ENCODE peak calls at places on chromosomes 16 and 17, in five cellular contexts. Z, L, M, E and G are unnamed samples.

GRCh38 chr17:80529904-80530292 is 14.7 kb upstream of the RPTOR start:
- DNase-seq in M (no peak), L (no peak), E (no peak), Z (no peak), G (no peak)

GRCh38 chr17:16286947-16287562 is 66.2 kb downstream of the CENPV start:
- DNase-seq in Z (no peak), L (no peak), M (peak), E (no peak), G (no peak)

GRCh38 chr17:51580869-51581268 is 320.5 kb downstream of the UTP18 start:
- DNase-seq in M (no peak), Z (no peak), L (no peak), E (no peak), G (no peak)

GRCh38 chr17:42009170-42009569 is 8.1 kb downstream of the DNAJC7 start:
- DNase-seq in L (no peak), E (no peak), Z (no peak), M (no peak), G (no peak)

GRCh38 chr16:89860747-89861304 is 12.6 kb upstream of the TCF25 start:
- DNase-seq in E (peak), L (peak), M (no peak), Z (peak), G (peak)

GRCh38 chr17:42460371-42460770 is 1.7 kb downstream of the ATP6V0A1 start:
- DNase-seq in L (no peak), E (no peak), M (no peak), Z (no peak), G (no peak)

GRCh38 chr17:21288581-21289017 is 4.1 kb downstream of the MAP2K3 start:
- DNase-seq in Z (no peak), L (no peak), E (no peak), M (peak), G (no peak)

GRCh38 chr16:8763083-8763482 is 34.4 kb downstream of the TMEM186 start:
- DNase-seq in Z (no peak), M (no peak), E (no peak), L (no peak), G (no peak)

GRCh38 chr17:66240630-66241029 is 11.4 kb upstream of the APOH start:
- DNase-seq in M (no peak), Z (no peak), E (no peak), L (no peak), G (no peak)

GRCh38 chr16:964696-965395 is 5.9 kb downstream of the LMF1 start:
- DNase-seq in Z (no peak), M (no peak), L (no peak), E (no peak), G (no peak)

GRCh38 chr17:40099627-40100418 is 566 bp downstream of the NR1D1 start:
- DNase-seq in M (no peak), Z (no peak), E (no peak), L (no peak), G (no peak)

GRCh38 chr16:65235339-65236177 is 113.7 kb upstream of the CDH11 start:
- DNase-seq in Z (no peak), L (no peak), E (no peak), M (no peak), G (no peak)

GRCh38 chr17:42288985-42289862 is 926 bp downstream of the STAT5A start:
- DNase-seq in E (peak), Z (peak), L (no peak), M (no peak), G (peak)

GRCh38 chr17:48723555-48724239 is 712 bp downstream of the PRAC2 start:
- DNase-seq in L (no peak), E (no peak), M (no peak), Z (no peak), G (no peak)

GRCh38 chr17:41666708-41667279 is 21.9 kb upstream of the EIF1 start:
- DNase-seq in Z (peak), L (peak), E (peak), M (peak), G (peak)

GRCh38 chr17:38742431-38743308 is 5.5 kb downstream of the PCGF2 start:
- DNase-seq in E (no peak), Z (no peak), M (no peak), L (peak), G (no peak)

GRCh38 chr17:45093444-45094110 is 32.5 kb downstream of the NMT1 start:
- DNase-seq in M (no peak), Z (no peak), E (no peak), L (no peak), G (no peak)

GRCh38 chr17:63984206-63984605 is 11.5 kb upstream of the SCN4A start:
- DNase-seq in E (no peak), M (no peak), Z (no peak), L (no peak), G (no peak)

GRCh38 chr17:60415146-60415545 is 7.1 kb upstream of the CHCT1 start:
- DNase-seq in E (no peak), L (no peak), M (no peak), Z (no peak), G (no peak)

GRCh38 chr17:17350491-17351355 is 47.5 kb downstream of the NT5M start:
- DNase-seq in M (no peak), L (no peak), E (no peak), Z (no peak), G (no peak)

GRCh38 chr16:4890686-4891085 is 43.4 kb downstream of the UBN1 start:
- DNase-seq in Z (no peak), M (no peak), E (no peak), L (no peak), G (no peak)

GRCh38 chr17:34623856-34624766 is 44.7 kb downstream of the TMEM132E start:
- DNase-seq in Z (no peak), L (no peak), E (no peak), M (no peak), G (no peak)

GRCh38 chr17:61405686-61406542 is 6.3 kb downstream of the TBX2 start:
- DNase-seq in Z (no peak), M (no peak), E (no peak), L (peak), G (peak)

GRCh38 chr17:44688675-44689491 is 693 bp downstream of the CCDC43 start:
- DNase-seq in E (no peak), M (no peak), Z (no peak), L (no peak), G (no peak)

GRCh38 chr16:64196444-64196843 is 925.4 kb downstream of the CDH11 start:
- DNase-seq in M (no peak), Z (no peak), L (no peak), E (no peak), G (no peak)

GRCh38 chr17:76672892-76673291 is 29.3 kb upstream of the ST6GALNAC1 start:
- DNase-seq in M (no peak), E (no peak), L (no peak), Z (no peak), G (no peak)

GRCh38 chr17:66000216-66000615 is 191.7 kb downstream of the CEP112 start:
- DNase-seq in Z (no peak), M (no peak), E (no peak), L (no peak), G (no peak)

GRCh38 chr16:50473375-50473945 is 74.7 kb upstream of the NKD1 start:
- DNase-seq in E (no peak), Z (no peak), M (peak), L (no peak), G (no peak)

GRCh38 chr17:48483471-48484131 is 47.2 kb downstream of the HOXB1 start:
- DNase-seq in E (no peak), M (no peak), Z (peak), L (no peak), G (peak)

GRCh38 chr17:3667366-3668278 is 756 bp downstream of the TAX1BP3 start:
- DNase-seq in L (peak), Z (peak), E (no peak), M (no peak), G (no peak)

GRCh38 chr16:17345043-17345442 is 125.7 kb downstream of the XYLT1 start:
- DNase-seq in E (no peak), M (no peak), Z (no peak), L (no peak), G (no peak)

GRCh38 chr17:69597898-69598692 is 183.6 kb downstream of the MAP2K6 start:
- DNase-seq in L (no peak), Z (no peak), M (no peak), E (no peak), G (no peak)

GRCh38 chr17:77281024-77281903 is 140.5 kb downstream of the SEC14L1 start:
- DNase-seq in Z (peak), L (peak), E (peak), M (no peak), G (peak)

GRCh38 chr16:12314786-12315185 is 338.3 kb downstream of the SNX29 start:
- DNase-seq in E (no peak), L (no peak), M (no peak), Z (no peak), G (no peak)

GRCh38 chr17:73452056-73452455 is 140.3 kb upstream of the CDC42EP4 start:
- DNase-seq in M (no peak), L (peak), Z (no peak), E (no peak), G (no peak)

GRCh38 chr16:49622421-49623402 is 233.2 kb downstream of the ZNF423 start:
- DNase-seq in Z (no peak), M (no peak), L (no peak), E (no peak), G (no peak)

GRCh38 chr17:79850571-79851460 is 11.6 kb upstream of the CBX4 start:
- DNase-seq in L (no peak), Z (peak), E (no peak), M (no peak), G (no peak)

GRCh38 chr16:46687486-46687885 is 1.5 kb downstream of the VPS35 start:
- DNase-seq in L (no peak), E (no peak), M (no peak), Z (no peak), G (no peak)

GRCh38 chr17:791807-792206 is 9.7 kb downstream of the MRM3 start:
- DNase-seq in Z (no peak), L (no peak), M (no peak), E (no peak), G (no peak)
- TF ChIP-seq POLR2AphosphoS5 in Z (no peak), L (no peak), M (no peak), E (no peak), G (no peak)

GRCh38 chr16:22213801-22214200 is 7.7 kb downstream of the EEF2K start:
- DNase-seq in M (no peak), E (no peak), L (no peak), Z (no peak), G (no peak)

GRCh38 chr16:22214402-22214801 is 8.3 kb downstream of the EEF2K start:
- DNase-seq in E (no peak), Z (no peak), L (no peak), M (no peak), G (no peak)

GRCh38 chr16:22217890-22218730 is 12.0 kb downstream of the EEF2K start:
- DNase-seq in L (no peak), E (peak), Z (peak), M (peak), G (peak)

GRCh38 chr16:22214893-22215292 is 8.8 kb downstream of the EEF2K start:
- DNase-seq in E (no peak), Z (no peak), L (no peak), M (no peak), G (no peak)

DNA sequence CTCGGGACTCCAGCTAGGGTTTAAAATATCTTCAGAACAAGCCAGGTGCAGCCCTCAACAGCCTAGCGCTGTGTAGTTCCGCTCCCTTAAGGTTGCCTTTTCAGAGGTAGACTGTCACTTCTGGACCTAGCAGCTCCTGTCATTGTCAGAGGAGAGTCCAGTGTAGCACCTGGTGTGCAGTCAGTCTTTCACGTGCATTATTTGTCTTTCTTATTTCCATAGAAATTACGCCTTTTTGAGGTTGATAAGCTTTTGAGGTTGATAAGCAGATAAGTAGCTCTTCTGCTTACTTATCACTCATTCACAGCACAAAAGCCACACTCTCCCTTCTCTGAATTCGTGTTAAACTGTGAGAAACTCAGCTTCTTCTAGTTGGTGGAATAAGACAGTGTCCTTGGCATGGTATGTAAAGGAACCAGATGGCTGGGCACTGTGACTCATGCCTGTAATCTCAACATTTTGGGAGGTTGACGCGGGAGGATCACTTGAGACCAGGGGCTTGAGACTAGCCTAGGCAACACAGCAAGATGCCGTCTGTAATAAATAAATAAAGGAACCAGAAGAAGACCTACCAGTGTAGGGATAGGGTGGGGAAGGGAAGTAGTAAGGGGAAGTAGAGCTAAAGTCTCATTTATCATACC is 10.2 kb downstream of the EEF2K start:
- DNase-seq in Z (peak), M (no peak), E (no peak), L (no peak), G (no peak)
- TF ChIP-seq TAF1 in Z (no peak), M (no peak), E (no peak), L (no peak), G (no peak)

DNA sequence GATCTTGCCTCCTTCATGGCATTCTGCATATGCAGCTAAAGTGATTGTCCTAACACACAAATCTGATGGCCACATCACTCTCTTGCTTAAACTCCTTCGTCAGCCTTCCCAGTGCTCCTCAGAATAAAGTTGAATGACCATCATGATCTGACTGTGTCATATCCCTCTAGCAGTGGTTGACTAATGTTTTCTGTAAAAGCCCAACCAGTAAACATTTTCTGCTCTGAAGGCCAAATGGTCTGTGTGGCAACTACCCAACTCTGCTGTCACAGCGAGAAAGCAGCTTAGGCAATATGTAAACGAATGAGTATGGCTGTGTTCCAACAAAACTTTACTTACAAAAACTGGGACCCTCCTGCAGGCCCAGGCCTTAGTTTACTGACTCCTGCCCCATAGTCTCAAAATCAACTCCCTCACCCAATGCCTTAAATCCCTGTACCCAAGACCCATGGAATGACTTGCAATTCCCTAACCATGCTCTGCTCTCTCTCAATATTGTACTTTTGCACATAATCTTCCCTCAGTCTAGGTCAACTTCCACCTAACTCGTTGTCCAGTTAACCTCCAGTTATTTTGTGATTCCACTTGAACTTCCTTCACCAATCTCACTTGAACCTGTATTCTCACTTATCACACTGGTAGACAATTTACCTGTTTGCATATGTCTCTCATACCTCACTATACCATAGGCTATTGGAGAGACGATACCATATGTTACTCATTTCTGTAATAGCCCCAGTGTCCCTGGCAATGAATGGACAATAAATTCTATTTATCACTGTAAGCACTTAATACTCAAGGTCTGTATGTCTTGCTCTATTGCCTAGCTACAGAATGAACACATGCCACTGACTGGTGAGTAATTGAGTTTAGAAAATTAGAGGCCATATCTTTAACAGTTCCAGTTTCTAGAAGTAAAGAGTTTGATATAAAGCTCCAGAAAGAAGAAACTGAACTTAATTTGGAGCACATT is 29.1 kb downstream of the TMEM100 start:
- DNase-seq in E (no peak), M (no peak), L (peak), Z (no peak), G (no peak)
- TF ChIP-seq POLR2AphosphoS5 in E (no peak), M (no peak), L (peak), Z (no peak), G (no peak)

GRCh38 chr16:24504467-24505345 is 34.7 kb upstream of the RBBP6 start:
- DNase-seq in M (peak), L (peak), E (peak), Z (peak), G (peak)
- TF ChIP-seq TAF1 in M (no peak), L (no peak), E (no peak), Z (no peak), G (no peak)

DNA sequence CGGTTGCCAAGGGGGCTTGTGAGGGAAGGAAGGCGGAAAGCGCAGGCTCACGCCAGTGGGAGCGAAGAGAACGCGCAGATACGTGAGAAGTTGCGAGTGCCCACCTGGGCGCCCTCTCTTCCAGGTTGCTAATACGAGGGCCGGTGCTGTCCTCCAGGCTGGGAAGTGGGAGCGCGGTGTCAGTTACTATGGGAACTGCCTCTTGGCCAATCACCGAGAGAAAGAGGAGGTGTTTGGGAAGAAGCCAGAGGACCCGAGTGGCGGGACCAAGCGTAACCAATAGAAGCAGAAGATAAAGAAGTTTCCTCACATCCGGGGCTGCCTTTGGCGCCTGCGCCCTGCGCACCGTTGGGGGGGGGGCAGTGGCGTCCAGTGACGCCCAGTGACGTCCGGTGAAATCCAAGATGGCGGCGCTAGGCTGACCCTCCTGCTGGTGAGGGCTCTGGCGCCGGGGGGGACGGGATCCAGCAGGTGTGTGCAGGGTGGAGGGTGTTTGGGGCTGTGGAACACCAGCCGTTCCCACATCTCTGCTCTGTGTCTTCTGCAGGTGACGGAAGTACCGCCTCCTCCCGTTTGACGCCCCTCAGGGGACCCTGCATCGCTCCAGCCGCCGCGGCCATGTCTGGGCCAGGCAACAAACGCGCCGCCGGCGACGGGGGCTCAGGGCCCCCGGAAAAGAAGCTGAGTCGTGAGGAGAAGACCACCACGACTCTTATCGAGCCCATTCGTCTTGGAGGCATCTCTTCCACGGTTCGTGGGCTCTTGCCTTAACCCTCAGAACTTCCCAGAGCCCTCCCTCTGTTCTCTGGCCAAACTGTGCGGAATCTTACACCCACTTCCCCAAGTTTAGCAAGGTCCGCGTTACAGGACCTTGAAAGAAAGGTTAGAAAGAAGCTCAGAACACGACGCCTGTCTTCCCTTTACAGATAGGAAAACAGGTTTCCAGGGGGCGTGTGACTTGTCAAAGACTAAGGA is at the start of the genes CFAP119 and RNF40:
- DNase-seq in Z (peak), E (peak), M (peak), L (peak), G (peak)
- TF ChIP-seq POLR2AphosphoS5 in Z (peak), E (peak), M (peak), L (peak), G (peak)

GRCh38 chr17:78759203-78759968 is 22.7 kb downstream of the CYTH1 start:
- DNase-seq in E (no peak), Z (no peak), L (peak), M (no peak), G (no peak)
- TF ChIP-seq TAF1 in E (no peak), Z (no peak), L (no peak), M (no peak), G (no peak)

GRCh38 chr17:10757067-10757466 is 27.2 kb upstream of the TMEM220 start:
- DNase-seq in L (peak), E (no peak), Z (no peak), M (no peak), G (no peak)
- TF ChIP-seq POLR2AphosphoS5 in L (no peak), E (no peak), Z (no peak), M (no peak), G (no peak)